ENCODE peak calls at places on chromosome 2, in four cellular contexts. R, J, K and M are unnamed samples.

GRCh38 chr2:25453199-25453903 is 111.6 kb upstream of the DNMT3A start:
- DNase-seq in J (no peak), K (no peak), R (no peak), M (no peak)

GRCh38 chr2:8631465-8632005 is 50.3 kb upstream of the ID2 start:
- DNase-seq in J (no peak), K (no peak), R (no peak), M (no peak)

GRCh38 chr2:39468574-39469331 is 31.7 kb upstream of the MAP4K3 start:
- DNase-seq in R (no peak), K (no peak), J (no peak), M (no peak)

GRCh38 chr2:128661955-128662564 is 343.4 kb upstream of the HS6ST1 start:
- DNase-seq in J (no peak), R (no peak), K (no peak), M (no peak)

GRCh38 chr2:1676913-1677832 is 67.1 kb downstream of the PXDN start:
- DNase-seq in K (no peak), J (no peak), R (no peak), M (no peak)

GRCh38 chr2:191280304-191280703 is 35.1 kb downstream of the MYO1B start:
- DNase-seq in K (no peak), J (no peak), R (no peak), M (no peak)

GRCh38 chr2:42268528-42269151 is 92.4 kb downstream of the COX7A2L start:
- DNase-seq in R (no peak), J (no peak), K (no peak), M (no peak)

GRCh38 chr2:118077636-118078247 is 10.5 kb upstream of the INSIG2 start:
- DNase-seq in R (no peak), J (no peak), K (no peak), M (no peak)

GRCh38 chr2:121774216-121774615 is 18.8 kb downstream of the TSN start:
- DNase-seq in R (no peak), J (no peak), K (no peak), M (no peak)